ENCODE peak calls at places on chromosome 13, in seven cellular contexts. S is IMR-90, F is esophagus squamous epithelium, X is left lung, I is PC-3, U is breast epithelium, P is heart right ventricle. R is an unnamed sample.
A peak's percentile ranks its signal among the peaks of the same experiment; 100 is the strongest.

GRCh38 chr13:34513526-34513925 is 428.5 kb upstream of the NBEA start:
- DNase-seq in S (no peak), F (no peak), X (no peak), I (no peak), U (no peak), P (no peak), R (no peak)

GRCh38 chr13:24613755-24614154 is 66.5 kb upstream of the ATP12A start:
- DNase-seq in S (no peak), F (no peak), X (no peak), I (no peak), U (no peak), P (no peak), R (no peak)

GRCh38 chr13:109253316-109253715 is 533.1 kb downstream of the IRS2 start:
- DNase-seq in S (no peak), F (no peak), X (no peak), I (no peak), U (no peak), P (no peak), R (no peak)

GRCh38 chr13:46530084-46530935 is 22.7 kb upstream of the LRCH1 start:
- DNase-seq in S (peak; percentile 54), F (no peak), X (no peak), I (peak; percentile 80), U (no peak), P (no peak), R (no peak)

GRCh38 chr13:24097064-24097463 is 63.5 kb upstream of the SPATA13 start:
- DNase-seq in S (peak; percentile 76), F (no peak), X (no peak), I (peak; percentile 19), U (no peak), P (no peak), R (no peak)

GRCh38 chr13:76885203-76886004 is 801 bp downstream of the KCTD12 start:
- DNase-seq in S (peak; percentile 61), F (peak; percentile 21), X (peak; percentile 92), I (peak; percentile 51), U (peak; percentile 63), P (peak; percentile 71), R (peak; percentile 61)

GRCh38 chr13:109840201-109840892 is 54.0 kb upstream of the IRS2 start:
- DNase-seq in S (peak; percentile 56), F (no peak), X (no peak), I (peak; percentile 77), U (no peak), P (no peak), R (no peak)

GRCh38 chr13:112457485-112457884 is 81.3 kb downstream of the SPACA7 start:
- DNase-seq in S (no peak), F (no peak), X (peak; percentile 66), I (no peak), U (no peak), P (no peak), R (no peak)

GRCh38 chr13:98171806-98172569 is 5.1 kb downstream of the RNF113B start:
- DNase-seq in S (peak; percentile 32), F (no peak), X (no peak), I (no peak), U (no peak), P (peak; percentile 39), R (no peak)
- H3K27ac ChIP-seq in S (peak overlapping the region; percentile 99), F (no peak overlapping the region), X (peak overlapping the region; percentile 74), I (no peak overlapping the region), U (peak overlapping the region; percentile 92), P (peak overlapping the region; percentile 54), R (no peak overlapping the region)

DNA sequence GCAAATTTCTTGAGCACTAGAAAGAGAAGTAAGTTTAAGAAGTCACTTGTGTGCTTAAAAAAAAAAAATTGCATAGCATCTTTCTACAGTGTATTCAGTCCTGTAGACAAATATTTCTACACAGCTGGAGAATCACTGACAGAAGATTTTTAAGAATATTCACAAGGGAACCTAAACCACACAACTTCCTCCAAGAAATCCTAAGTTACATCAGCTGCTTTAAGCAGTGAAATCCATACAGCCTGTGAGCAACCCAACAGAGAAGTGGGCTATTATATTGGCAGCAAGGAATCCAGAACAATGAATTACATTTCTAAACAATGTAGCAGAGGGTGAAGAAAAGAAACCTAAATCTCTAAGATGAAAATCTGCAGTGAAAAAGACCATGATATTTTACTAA is 1.5 kb downstream of the DOCK9 start:
- DNase-seq in S (peak; percentile 53), F (no peak), X (no peak), I (no peak), U (no peak), P (no peak), R (no peak)
- H3K27ac ChIP-seq in S (no peak overlapping the region), F (no peak overlapping the region), X (peak overlapping the region; percentile 69), I (no peak overlapping the region), U (peak overlapping the region; percentile 67), P (peak overlapping the region; percentile 82), R (no peak overlapping the region)

GRCh38 chr13:33108620-33109019 is 92.4 kb downstream of the KL start:
- DNase-seq in S (peak; percentile 71), F (no peak), X (no peak), I (no peak), U (no peak), P (no peak), R (no peak)

GRCh38 chr13:33106656-33107402 is 90.6 kb downstream of the KL start:
- DNase-seq in S (peak; percentile 62), F (no peak), X (no peak), I (no peak), U (no peak), P (no peak), R (no peak)

GRCh38 chr13:33101835-33102234 is 85.6 kb downstream of the KL start:
- DNase-seq in S (peak; percentile 43), F (no peak), X (no peak), I (no peak), U (no peak), P (no peak), R (no peak)

GRCh38 chr13:33107403-33107760 is 91.2 kb downstream of the KL start:
- DNase-seq in S (no peak), F (no peak), X (no peak), I (no peak), U (no peak), P (no peak), R (no peak)

GRCh38 chr13:33105387-33106005 is 89.3 kb downstream of the KL start:
- DNase-seq in S (no peak), F (no peak), X (no peak), I (no peak), U (no peak), P (no peak), R (no peak)
- H3K27ac ChIP-seq in S (no peak overlapping the region), F (no peak overlapping the region), X (peak overlapping the region; percentile 34), I (no peak overlapping the region), U (no peak overlapping the region), P (peak overlapping the region; percentile 14), R (no peak overlapping the region)

DNA sequence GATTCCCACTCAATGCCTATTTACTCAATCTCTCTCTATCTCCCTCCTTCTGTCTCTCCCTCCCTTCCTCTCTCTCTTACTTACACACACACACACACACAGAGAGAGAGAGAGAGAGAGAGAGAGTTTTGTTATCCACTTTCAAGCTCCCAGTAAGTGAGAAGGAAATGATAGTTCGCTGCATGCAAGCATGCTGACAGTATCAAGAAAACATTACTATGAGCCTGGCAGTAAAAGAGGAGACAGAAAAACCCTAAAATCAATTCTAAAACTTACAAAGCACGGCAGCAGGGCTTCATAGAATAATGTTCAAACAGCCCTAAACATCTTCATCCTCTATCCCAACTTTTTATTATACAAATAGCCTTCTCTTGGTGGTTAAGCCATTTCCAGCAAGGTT is 171.9 kb downstream of the FOXO1 start:
- DNase-seq in S (no peak), F (no peak), X (no peak), I (no peak), U (no peak), P (no peak), R (no peak)
- H3K27ac ChIP-seq in S (no peak overlapping the region), F (no peak overlapping the region), X (no peak overlapping the region), I (no peak overlapping the region), U (no peak overlapping the region), P (no peak overlapping the region), R (peak overlapping the region; percentile 55)

DNA sequence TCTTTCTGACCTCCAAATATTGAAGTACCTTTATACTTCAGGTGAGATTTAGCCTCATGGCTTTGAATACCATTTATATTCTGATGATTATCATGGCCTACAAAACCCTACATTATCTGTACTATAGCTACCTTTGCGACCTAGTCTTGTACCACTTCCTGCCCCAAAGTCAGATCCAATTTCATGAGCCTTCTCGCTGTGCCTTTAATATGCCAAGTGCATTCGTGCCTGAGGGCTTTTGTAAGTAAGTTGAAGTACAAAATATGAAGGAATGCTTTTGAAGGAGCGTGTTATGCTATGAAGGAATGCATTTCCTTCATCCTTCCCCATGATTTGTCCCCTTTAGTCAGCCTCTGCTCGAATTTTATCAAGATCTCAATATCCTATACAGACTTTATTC is 9.3 kb upstream of the RASL11A start:
- DNase-seq in S (no peak), F (no peak), X (no peak), I (peak; percentile 63), U (no peak), P (no peak), R (no peak)
- H3K27ac ChIP-seq in S (no peak overlapping the region), F (no peak overlapping the region), X (peak overlapping the region; percentile 1), I (no peak overlapping the region), U (no peak overlapping the region), P (no peak overlapping the region), R (peak overlapping the region; percentile 31)

DNA sequence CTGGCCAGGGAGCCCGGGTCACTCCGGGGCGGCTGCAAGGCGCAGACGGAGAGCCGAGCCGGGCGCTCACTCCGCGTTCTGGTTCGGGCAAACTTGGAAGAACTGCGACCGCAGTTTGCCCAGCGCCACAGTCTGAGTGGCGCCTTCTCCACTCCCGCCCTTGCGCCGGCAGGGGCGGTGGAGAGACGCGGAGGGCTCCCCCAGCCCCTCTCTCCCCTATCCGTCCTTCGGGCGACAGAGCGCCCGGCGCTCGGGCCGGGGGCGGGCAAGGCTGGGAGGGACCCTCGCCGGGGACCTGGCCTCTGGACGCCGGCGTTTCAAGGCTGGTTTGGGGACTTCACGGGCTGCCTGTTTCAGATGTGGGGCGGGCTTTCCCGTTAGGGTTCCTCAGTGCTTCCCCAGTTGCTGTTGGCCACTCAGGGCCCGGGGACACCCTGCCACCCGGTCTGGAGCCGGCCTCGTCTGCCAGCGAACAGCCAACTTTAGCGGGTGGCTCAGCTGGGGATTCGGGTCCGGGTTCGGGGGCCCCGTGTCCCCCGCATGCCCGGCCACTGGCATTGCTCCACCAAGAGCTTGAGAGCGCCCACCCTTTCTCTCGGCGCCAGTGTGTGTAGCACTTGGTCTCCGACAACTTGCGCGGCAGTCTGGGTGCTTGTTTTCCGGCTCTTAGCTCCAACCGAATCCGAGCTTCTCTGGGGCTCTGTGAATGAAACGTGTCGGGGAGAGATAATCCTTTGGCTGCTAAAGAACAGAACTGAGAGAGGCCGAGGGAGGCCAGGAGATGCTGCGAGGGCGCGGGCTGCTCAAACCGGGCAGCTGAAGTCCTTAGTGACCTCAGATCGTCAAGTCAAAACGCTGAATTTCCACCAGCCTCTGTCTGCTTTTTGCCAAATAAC is 1.5 kb downstream of the GPC6 start:
- DNase-seq in S (peak; percentile 87), F (no peak), X (peak; percentile 71), I (peak; percentile 64), U (no peak), P (peak; percentile 31), R (no peak)
- H3K27ac ChIP-seq in S (peak overlapping the region; percentile 75), F (peak overlapping the region; percentile 22), X (peak overlapping the region; percentile 57), I (no peak overlapping the region), U (peak overlapping the region; percentile 72), P (peak overlapping the region; percentile 55), R (no peak overlapping the region)

DNA sequence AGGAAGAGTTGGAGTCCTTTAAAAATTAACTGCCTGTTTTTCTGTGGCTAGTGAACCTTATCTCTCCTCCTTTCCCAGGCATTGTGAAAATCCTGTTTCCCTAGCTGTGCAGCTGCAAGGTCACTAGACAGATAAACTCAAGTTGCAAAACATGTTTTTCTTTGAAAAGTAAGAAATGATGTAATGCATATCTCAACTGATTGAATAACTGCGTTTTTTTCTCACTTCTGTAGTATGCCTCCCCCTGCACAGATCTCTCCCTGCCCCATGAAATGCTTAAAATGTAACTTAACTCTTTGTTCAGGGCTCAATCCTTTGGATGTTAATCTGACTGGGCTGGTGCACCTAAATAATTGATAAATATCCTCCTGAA is 27.7 kb upstream of the CYSLTR2 start:
- DNase-seq in S (peak; percentile 53), F (no peak), X (no peak), I (no peak), U (no peak), P (no peak), R (no peak)
- H3K27ac ChIP-seq in S (no peak overlapping the region), F (no peak overlapping the region), X (no peak overlapping the region), I (no peak overlapping the region), U (peak overlapping the region; percentile 46), P (peak overlapping the region; percentile 82), R (no peak overlapping the region)

R was measured in CD4-positive, alpha-beta T cell.